ENCODE peak calls at places on chromosomes 3 and 15, in five cellular contexts. W is DND-41; Q is pancreas; J is CD8-positive, alpha-beta T cell; U is CD4-positive, alpha-beta T cell. E is an unnamed sample. For H3K9me3, the result is how much of the 10 kb centered on the place peaks cover.

GRCh38 chr3:142087676-142088075 is 61.7 kb downstream of the TFDP2 start:
- DNase-seq in W (no peak), Q (no peak), J (no peak), U (no peak), E (no peak)

GRCh38 chr3:41026394-41027177 is 172.7 kb upstream of the CTNNB1 start:
- DNase-seq in W (no peak), Q (no peak), J (no peak), U (no peak), E (no peak)

GRCh38 chr3:10746001-10746400 is 70.0 kb upstream of the SLC6A11 start:
- DNase-seq in W (no peak), Q (no peak), J (no peak), U (no peak), E (no peak)

GRCh38 chr3:56819016-56819809 is 17.5 kb upstream of the ARHGEF3 start:
- DNase-seq in W (no peak), Q (no peak), J (no peak), U (no peak), E (no peak)

GRCh38 chr3:84165278-84165677 is 793.5 kb upstream of the CADM2 start:
- DNase-seq in W (no peak), Q (no peak), J (no peak), U (no peak), E (no peak)

GRCh38 chr3:114649331-114649730 is 355.5 kb downstream of the TIGIT start:
- DNase-seq in W (no peak), Q (no peak), J (no peak), U (no peak), E (no peak)

GRCh38 chr3:141940204-141940776 is 63.8 kb downstream of the ATP1B3 start:
- DNase-seq in W (peak), Q (no peak), J (no peak), U (no peak), E (peak)

GRCh38 chr3:37991109-37991508 is 523 bp downstream of the VILL start:
- DNase-seq in W (no peak), Q (no peak), J (no peak), U (no peak), E (no peak)

GRCh38 chr3:73024836-73025235 is 28.2 kb downstream of the PPP4R2 start:
- DNase-seq in W (no peak), Q (no peak), J (no peak), U (no peak), E (no peak)

GRCh38 chr3:101963902-101964362 is 114.6 kb downstream of the NFKBIZ start:
- DNase-seq in W (no peak), Q (no peak), J (no peak), U (no peak), E (no peak)

GRCh38 chr15:89514186-89514585 is 17.8 kb upstream of the RHCG start:
- DNase-seq in W (no peak), Q (no peak), J (no peak), U (no peak), E (no peak)

GRCh38 chr3:110881069-110881468 is 190.5 kb upstream of the NECTIN3 start:
- DNase-seq in W (peak), Q (peak), J (no peak), U (no peak), E (peak)

GRCh38 chr15:65666257-65666656 is 44.5 kb downstream of the SLC24A1 start:
- DNase-seq in W (no peak), Q (no peak), J (no peak), U (no peak), E (no peak)

GRCh38 chr3:171791695-171792082 is 18.6 kb downstream of the PLD1 start:
- DNase-seq in W (no peak), Q (no peak), J (no peak), U (no peak), E (no peak)

GRCh38 chr3:45029661-45030060 is 3.6 kb downstream of the CLEC3B start:
- DNase-seq in W (no peak), Q (no peak), J (no peak), U (no peak), E (no peak)

GRCh38 chr3:43014216-43014615 is 35.1 kb downstream of the GASK1A start:
- DNase-seq in W (no peak), Q (no peak), J (no peak), U (no peak), E (no peak)
- H3K9me3 ChIP-seq in W (half or more), Q (under half), J (half or more), U (half or more), E (under half)

DNA sequence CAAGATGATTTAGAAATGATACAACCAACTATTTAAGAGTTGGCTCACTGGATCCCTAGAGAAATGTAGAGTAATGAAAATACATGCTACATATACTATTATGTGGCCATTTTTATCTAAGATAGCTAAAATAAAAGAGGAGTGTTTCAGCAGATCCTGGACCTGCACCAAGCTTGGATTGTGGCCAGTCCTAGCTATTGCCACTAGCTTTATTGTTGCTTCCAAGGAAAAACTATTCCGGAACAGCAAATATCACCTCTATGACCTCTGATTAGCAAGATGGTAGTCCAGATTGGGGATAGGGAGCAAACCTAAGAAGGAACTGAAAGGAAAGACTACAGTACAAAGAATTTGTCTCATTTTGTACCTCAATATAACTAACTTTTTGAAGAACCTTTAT is 63.7 kb upstream of the NDN start:
- DNase-seq in W (no peak), Q (no peak), J (no peak), U (no peak), E (no peak)
- H3K9me3 ChIP-seq in W (under half), Q (under half), J (under half), U (under half), E (under half)

GRCh38 chr3:49422379-49423248 is at the start of gene AMT:
- DNase-seq in W (no peak), Q (peak), J (no peak), U (no peak), E (no peak)
- H3K9me3 ChIP-seq in W (under half), Q (under half), J (under half), U (under half), E (under half)

DNA sequence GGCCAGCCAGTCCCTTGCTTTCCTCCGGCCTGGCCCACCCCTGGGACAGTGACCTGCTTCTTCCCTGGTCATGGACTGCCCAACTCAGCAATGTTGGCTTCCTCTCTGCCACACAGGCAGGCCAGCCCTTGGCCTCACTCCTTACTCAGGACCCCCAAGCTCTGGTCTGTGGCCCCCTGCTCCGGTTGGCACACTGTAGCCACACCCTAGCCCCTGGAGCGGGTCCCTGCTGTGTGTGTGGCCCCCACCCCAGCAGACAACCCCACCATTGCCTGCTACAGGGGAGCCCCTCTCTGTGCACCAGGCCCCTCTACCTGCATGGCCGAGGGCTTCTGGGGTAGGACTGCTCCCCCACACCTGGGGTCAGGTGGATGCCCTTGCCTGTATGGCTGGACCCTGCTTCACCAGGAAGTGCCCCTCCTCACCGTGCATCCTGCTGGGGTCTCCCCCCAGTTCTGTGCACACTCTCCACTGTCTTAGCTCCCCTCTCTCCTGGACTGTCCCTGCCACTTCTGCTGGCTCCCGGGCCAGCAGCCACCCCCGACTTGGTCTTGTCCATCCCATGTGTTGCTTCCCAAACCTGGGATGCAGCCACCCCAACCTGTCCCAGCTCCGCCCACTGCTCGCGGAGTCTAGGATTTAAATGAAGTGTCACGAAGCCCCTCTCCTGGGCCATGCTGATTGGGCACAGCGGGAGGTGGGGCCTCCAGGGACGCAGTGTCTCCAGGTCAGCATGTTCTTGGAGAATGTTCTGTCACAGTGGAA is 48.3 kb downstream of the PLXNA1 start:
- DNase-seq in W (no peak), Q (peak), J (no peak), U (no peak), E (no peak)
- H3K9me3 ChIP-seq in W (under half), Q (under half), J (under half), U (under half), E (under half)

DNA sequence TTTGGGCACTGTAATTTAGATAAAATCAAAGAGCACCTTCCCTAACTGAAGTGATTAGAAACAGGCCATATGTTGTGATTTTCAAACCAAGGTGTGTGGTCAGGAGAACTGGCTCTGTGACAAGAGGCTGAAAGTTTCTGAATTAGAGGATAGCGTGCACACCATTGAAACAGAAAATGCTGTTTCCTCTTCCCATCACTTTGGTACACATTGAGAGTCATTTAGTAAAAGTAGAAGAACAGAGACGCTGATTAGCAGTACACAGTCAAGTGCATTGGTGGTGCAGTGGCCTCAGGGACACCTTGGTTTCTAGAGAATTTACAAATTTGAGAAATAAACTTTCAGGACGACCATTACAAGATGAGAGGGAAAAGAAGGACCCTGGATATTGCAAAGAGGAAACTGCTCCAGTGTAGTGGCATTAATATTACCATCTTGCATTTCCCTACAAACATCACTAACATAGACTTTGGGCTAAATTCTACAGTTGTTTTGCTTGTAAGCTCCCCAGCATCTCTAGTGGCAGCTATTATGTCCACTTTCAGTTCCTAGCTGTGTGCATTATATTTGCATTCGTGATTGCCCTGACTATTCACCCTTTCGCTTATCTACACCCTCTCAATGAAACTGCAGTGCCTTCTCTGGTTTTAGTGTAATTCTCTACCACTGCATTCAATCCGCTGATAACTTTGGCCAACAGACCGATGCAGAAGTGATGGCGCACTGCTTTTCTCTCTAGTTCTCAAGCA is 728.1 kb upstream of the GRM7 start:
- DNase-seq in W (no peak), Q (no peak), J (no peak), U (no peak), E (no peak)
- H3K9me3 ChIP-seq in W (under half), Q (under half), J (under half), U (under half), E (under half)